ENCODE peak calls at places on chromosomes 11 and 22, in seven cellular contexts. One of them, this sample, is unnamed.

GRCh38 chr11:116792144-116792868 is 627 bp upstream of the APOA5 start:
- DNase-seq in NCI-H774: no peak
- DNase-seq in RWPE1: no peak
- DNase-seq in psoas muscle: no peak
- DNase-seq in WERI-Rb-1: no peak
- DNase-seq in ovary: no peak
- DNase-seq in CD8-positive, alpha-beta memory T cell: no peak
- DNase-seq in this sample: no peak

GRCh38 chr22:43471186-43471585 is 59.4 kb downstream of the MPPED1 start:
- DNase-seq in WERI-Rb-1: no peak
- DNase-seq in CD8-positive, alpha-beta memory T cell: no peak
- DNase-seq in RWPE1: no peak
- DNase-seq in ovary: no peak
- DNase-seq in NCI-H774: no peak
- DNase-seq in psoas muscle: no peak
- DNase-seq in this sample: no peak

GRCh38 chr22:48849963-48850657 is 977.6 kb downstream of the BRD1 start:
- DNase-seq in ovary: no peak
- DNase-seq in WERI-Rb-1: no peak
- DNase-seq in RWPE1: no peak
- DNase-seq in NCI-H774: no peak
- DNase-seq in psoas muscle: no peak
- DNase-seq in CD8-positive, alpha-beta memory T cell: no peak
- DNase-seq in this sample: no peak

GRCh38 chr11:108965602-108966001 is 300.7 kb downstream of the DDX10 start:
- DNase-seq in psoas muscle: no peak
- DNase-seq in NCI-H774: no peak
- DNase-seq in ovary: no peak
- DNase-seq in RWPE1: no peak
- DNase-seq in CD8-positive, alpha-beta memory T cell: no peak
- DNase-seq in WERI-Rb-1: no peak
- DNase-seq in this sample: peak; percentile 65

GRCh38 chr11:112355726-112356125 is 95.1 kb upstream of the PLET1 start:
- DNase-seq in NCI-H774: peak; percentile 81
- DNase-seq in WERI-Rb-1: peak; percentile 31
- DNase-seq in CD8-positive, alpha-beta memory T cell: no peak
- DNase-seq in ovary: peak; percentile 60
- DNase-seq in psoas muscle: no peak
- DNase-seq in RWPE1: no peak
- DNase-seq in this sample: peak; percentile 55

GRCh38 chr11:116882386-116882785 is 45.0 kb upstream of the APOA1 start:
- DNase-seq in CD8-positive, alpha-beta memory T cell: no peak
- DNase-seq in NCI-H774: no peak
- DNase-seq in psoas muscle: no peak
- DNase-seq in WERI-Rb-1: no peak
- DNase-seq in ovary: no peak
- DNase-seq in RWPE1: no peak
- DNase-seq in this sample: peak; percentile 20

GRCh38 chr22:20200411-20200810 is 49.6 kb upstream of the CCDC188 start:
- DNase-seq in RWPE1: no peak
- DNase-seq in NCI-H774: no peak
- DNase-seq in WERI-Rb-1: no peak
- DNase-seq in ovary: no peak
- DNase-seq in CD8-positive, alpha-beta memory T cell: no peak
- DNase-seq in psoas muscle: no peak
- DNase-seq in this sample: no peak

GRCh38 chr11:99368579-99368978 is 347.8 kb downstream of the CNTN5 start:
- DNase-seq in psoas muscle: no peak
- DNase-seq in WERI-Rb-1: no peak
- DNase-seq in RWPE1: peak; percentile 2
- DNase-seq in ovary: no peak
- DNase-seq in CD8-positive, alpha-beta memory T cell: no peak
- DNase-seq in NCI-H774: peak; percentile 48
- DNase-seq in this sample: peak; percentile 67

GRCh38 chr11:112227002-112227401 is 774 bp downstream of the PTS start:
- DNase-seq in ovary: no peak
- DNase-seq in RWPE1: peak; percentile 41
- DNase-seq in WERI-Rb-1: no peak
- DNase-seq in psoas muscle: no peak
- DNase-seq in CD8-positive, alpha-beta memory T cell: no peak
- DNase-seq in NCI-H774: no peak
- DNase-seq in this sample: peak; percentile 39

GRCh38 chr11:126703661-126704060 is 296.9 kb downstream of the KIRREL3 start:
- DNase-seq in psoas muscle: no peak
- DNase-seq in NCI-H774: no peak
- DNase-seq in ovary: no peak
- DNase-seq in RWPE1: no peak
- DNase-seq in CD8-positive, alpha-beta memory T cell: no peak
- DNase-seq in WERI-Rb-1: no peak
- DNase-seq in this sample: no peak

GRCh38 chr11:113082501-113082900 is 121.3 kb downstream of the NCAM1 start:
- DNase-seq in CD8-positive, alpha-beta memory T cell: no peak
- DNase-seq in ovary: no peak
- DNase-seq in RWPE1: no peak
- DNase-seq in psoas muscle: no peak
- DNase-seq in WERI-Rb-1: no peak
- DNase-seq in NCI-H774: peak; percentile 93
- DNase-seq in this sample: peak; percentile 6

GRCh38 chr11:58058276-58059010 is 27.7 kb downstream of the OR6Q1 start:
- DNase-seq in WERI-Rb-1: no peak
- DNase-seq in RWPE1: no peak
- DNase-seq in psoas muscle: no peak
- DNase-seq in ovary: no peak
- DNase-seq in CD8-positive, alpha-beta memory T cell: no peak
- DNase-seq in NCI-H774: peak; percentile 71
- DNase-seq in this sample: peak; percentile 52

GRCh38 chr11:118914178-118914918 is 11.4 kb downstream of the BCL9L start:
- DNase-seq in NCI-H774: no peak
- DNase-seq in ovary: no peak
- DNase-seq in WERI-Rb-1: no peak
- DNase-seq in RWPE1: no peak
- DNase-seq in CD8-positive, alpha-beta memory T cell: peak; percentile 80
- DNase-seq in psoas muscle: peak; percentile 21
- DNase-seq in this sample: no peak

GRCh38 chr11:45217991-45218390 is 68.2 kb downstream of the SYT13 start:
- DNase-seq in ovary: no peak
- DNase-seq in CD8-positive, alpha-beta memory T cell: no peak
- DNase-seq in NCI-H774: no peak
- DNase-seq in RWPE1: no peak
- DNase-seq in WERI-Rb-1: no peak
- DNase-seq in psoas muscle: no peak
- DNase-seq in this sample: peak; percentile 33

GRCh38 chr22:22771696-22772377 is 115.8 kb upstream of the IGLL5 start:
- DNase-seq in RWPE1: no peak
- DNase-seq in CD8-positive, alpha-beta memory T cell: no peak
- DNase-seq in NCI-H774: no peak
- DNase-seq in ovary: no peak
- DNase-seq in psoas muscle: no peak
- DNase-seq in WERI-Rb-1: peak; percentile 36
- DNase-seq in this sample: no peak

GRCh38 chr22:41557401-41558240 is 3.2 kb upstream of the CSDC2 start:
- DNase-seq in ovary: peak; percentile 94
- DNase-seq in psoas muscle: peak; percentile 50
- DNase-seq in CD8-positive, alpha-beta memory T cell: no peak
- DNase-seq in RWPE1: no peak
- DNase-seq in WERI-Rb-1: peak; percentile 42
- DNase-seq in NCI-H774: no peak
- DNase-seq in this sample: peak; percentile 51

This sample was measured in epithelial cell of esophagus.